ENCODE peak calls at places on chromosomes 11 and 22, in six cellular contexts. One of them, this sample, is unnamed.

GRCh38 chr22:36339171-36340065 is 48.3 kb downstream of the MYH9 start:
- DNase-seq in neural progenitor cell: no peak
- DNase-seq in stomach: no peak
- DNase-seq in naive thymus-derived CD4-positive, alpha-beta T cell: no peak
- DNase-seq in HAP-1: no peak
- DNase-seq in colonic mucosa: no peak
- DNase-seq in this sample: no peak

GRCh38 chr11:66491315-66491935 is 11.2 kb downstream of the DPP3 start:
- DNase-seq in neural progenitor cell: peak; percentile 59
- DNase-seq in stomach: no peak
- DNase-seq in naive thymus-derived CD4-positive, alpha-beta T cell: no peak
- DNase-seq in HAP-1: peak; percentile 41
- DNase-seq in colonic mucosa: no peak
- DNase-seq in this sample: no peak

GRCh38 chr11:89405629-89406028 is 85.5 kb downstream of the NOX4 start:
- DNase-seq in neural progenitor cell: peak; percentile 40
- DNase-seq in stomach: no peak
- DNase-seq in naive thymus-derived CD4-positive, alpha-beta T cell: no peak
- DNase-seq in HAP-1: no peak
- DNase-seq in colonic mucosa: no peak
- DNase-seq in this sample: no peak

GRCh38 chr22:35330258-35330861 is 30.7 kb downstream of the TOM1 start:
- DNase-seq in neural progenitor cell: no peak
- DNase-seq in stomach: peak; percentile 63
- DNase-seq in naive thymus-derived CD4-positive, alpha-beta T cell: peak; percentile 57
- DNase-seq in HAP-1: no peak
- DNase-seq in colonic mucosa: peak; percentile 70
- DNase-seq in this sample: peak; percentile 64

GRCh38 chr11:69567951-69568808 is 72.8 kb upstream of the CCND1 start:
- DNase-seq in neural progenitor cell: no peak
- DNase-seq in stomach: no peak
- DNase-seq in naive thymus-derived CD4-positive, alpha-beta T cell: no peak
- DNase-seq in HAP-1: no peak
- DNase-seq in colonic mucosa: no peak
- DNase-seq in this sample: no peak

GRCh38 chr11:69391192-69392103 is 90.0 kb upstream of the LINC01488 start:
- DNase-seq in neural progenitor cell: no peak
- DNase-seq in stomach: no peak
- DNase-seq in naive thymus-derived CD4-positive, alpha-beta T cell: no peak
- DNase-seq in HAP-1: no peak
- DNase-seq in colonic mucosa: no peak
- DNase-seq in this sample: no peak

GRCh38 chr22:40635008-40635939 is 1.2 kb downstream of the MRTFA start:
- DNase-seq in neural progenitor cell: no peak
- DNase-seq in stomach: no peak
- DNase-seq in naive thymus-derived CD4-positive, alpha-beta T cell: no peak
- DNase-seq in HAP-1: no peak
- DNase-seq in colonic mucosa: no peak
- DNase-seq in this sample: peak; percentile 5

GRCh38 chr11:121367434-121367833 is 74.9 kb downstream of the SC5D start:
- DNase-seq in neural progenitor cell: no peak
- DNase-seq in stomach: no peak
- DNase-seq in naive thymus-derived CD4-positive, alpha-beta T cell: peak; percentile 63
- DNase-seq in HAP-1: no peak
- DNase-seq in colonic mucosa: no peak
- DNase-seq in this sample: peak; percentile 15

GRCh38 chr22:36613958-36614357 is 85.0 kb upstream of the EIF3D start:
- DNase-seq in neural progenitor cell: peak; percentile 32
- DNase-seq in stomach: no peak
- DNase-seq in naive thymus-derived CD4-positive, alpha-beta T cell: no peak
- DNase-seq in HAP-1: no peak
- DNase-seq in colonic mucosa: no peak
- DNase-seq in this sample: peak; percentile 34

GRCh38 chr22:22169923-22170322 is 74.7 kb upstream of the VPREB1 start:
- DNase-seq in neural progenitor cell: no peak
- DNase-seq in stomach: no peak
- DNase-seq in naive thymus-derived CD4-positive, alpha-beta T cell: no peak
- DNase-seq in HAP-1: no peak
- DNase-seq in colonic mucosa: no peak
- DNase-seq in this sample: no peak
- H3K4me3 ChIP-seq in neural progenitor cell: no peak overlapping the region
- H3K4me3 ChIP-seq in stomach: no peak overlapping the region
- H3K4me3 ChIP-seq in naive thymus-derived CD4-positive, alpha-beta T cell: no peak overlapping the region
- H3K4me3 ChIP-seq in HAP-1: no peak overlapping the region
- H3K4me3 ChIP-seq in colonic mucosa: no peak overlapping the region
- H3K4me3 ChIP-seq in this sample: no peak overlapping the region

GRCh38 chr11:117997436-117998200 is 11.4 kb downstream of the IL10RA start:
- DNase-seq in neural progenitor cell: no peak
- DNase-seq in stomach: no peak
- DNase-seq in naive thymus-derived CD4-positive, alpha-beta T cell: no peak
- DNase-seq in HAP-1: no peak
- DNase-seq in colonic mucosa: no peak
- DNase-seq in this sample: no peak

GRCh38 chr11:118000067-118000849 is 14.1 kb downstream of the IL10RA start:
- DNase-seq in neural progenitor cell: no peak
- DNase-seq in stomach: no peak
- DNase-seq in naive thymus-derived CD4-positive, alpha-beta T cell: no peak
- DNase-seq in HAP-1: no peak
- DNase-seq in colonic mucosa: no peak
- DNase-seq in this sample: no peak

GRCh38 chr11:117999354-117999993 is 13.3 kb downstream of the IL10RA start:
- DNase-seq in neural progenitor cell: no peak
- DNase-seq in stomach: no peak
- DNase-seq in naive thymus-derived CD4-positive, alpha-beta T cell: no peak
- DNase-seq in HAP-1: no peak
- DNase-seq in colonic mucosa: no peak
- DNase-seq in this sample: no peak

GRCh38 chr11:117998201-117998579 is 12.0 kb downstream of the IL10RA start:
- DNase-seq in neural progenitor cell: no peak
- DNase-seq in stomach: no peak
- DNase-seq in naive thymus-derived CD4-positive, alpha-beta T cell: no peak
- DNase-seq in HAP-1: no peak
- DNase-seq in colonic mucosa: no peak
- DNase-seq in this sample: no peak

GRCh38 chr11:117998664-117999353 is 12.6 kb downstream of the IL10RA start:
- DNase-seq in neural progenitor cell: no peak
- DNase-seq in stomach: no peak
- DNase-seq in naive thymus-derived CD4-positive, alpha-beta T cell: no peak
- DNase-seq in HAP-1: no peak
- DNase-seq in colonic mucosa: no peak
- DNase-seq in this sample: no peak
- H3K4me1 ChIP-seq in neural progenitor cell: peaks cover 22% of the 10 kb centered on the region
- H3K4me1 ChIP-seq in stomach: peaks cover 3% of the 10 kb centered on the region
- H3K4me1 ChIP-seq in naive thymus-derived CD4-positive, alpha-beta T cell: peaks cover 38% of the 10 kb centered on the region
- H3K4me1 ChIP-seq in HAP-1: no peaks in the 10 kb centered on the region
- H3K4me1 ChIP-seq in colonic mucosa: peaks cover 7% of the 10 kb centered on the region
- H3K4me1 ChIP-seq in this sample: no peaks in the 10 kb centered on the region

GRCh38 chr11:1703146-1703545 is 6.2 kb downstream of the KRTAP5-6 start:
- DNase-seq in neural progenitor cell: no peak
- DNase-seq in stomach: no peak
- DNase-seq in naive thymus-derived CD4-positive, alpha-beta T cell: no peak
- DNase-seq in HAP-1: no peak
- DNase-seq in colonic mucosa: peak; percentile 3
- DNase-seq in this sample: no peak

GRCh38 chr11:1707751-1708150 is 10.8 kb downstream of the KRTAP5-6 start:
- DNase-seq in neural progenitor cell: no peak
- DNase-seq in stomach: no peak
- DNase-seq in naive thymus-derived CD4-positive, alpha-beta T cell: no peak
- DNase-seq in HAP-1: no peak
- DNase-seq in colonic mucosa: no peak
- DNase-seq in this sample: no peak

GRCh38 chr11:1706634-1707400 is 9.8 kb downstream of the KRTAP5-6 start:
- DNase-seq in neural progenitor cell: peak; percentile 19
- DNase-seq in stomach: no peak
- DNase-seq in naive thymus-derived CD4-positive, alpha-beta T cell: no peak
- DNase-seq in HAP-1: no peak
- DNase-seq in colonic mucosa: peak; percentile 18
- DNase-seq in this sample: peak; percentile 28

GRCh38 chr11:1705121-1706052 is 8.4 kb downstream of the KRTAP5-6 start:
- DNase-seq in neural progenitor cell: no peak
- DNase-seq in stomach: no peak
- DNase-seq in naive thymus-derived CD4-positive, alpha-beta T cell: no peak
- DNase-seq in HAP-1: no peak
- DNase-seq in colonic mucosa: peak; percentile 16
- DNase-seq in this sample: no peak

DNA sequence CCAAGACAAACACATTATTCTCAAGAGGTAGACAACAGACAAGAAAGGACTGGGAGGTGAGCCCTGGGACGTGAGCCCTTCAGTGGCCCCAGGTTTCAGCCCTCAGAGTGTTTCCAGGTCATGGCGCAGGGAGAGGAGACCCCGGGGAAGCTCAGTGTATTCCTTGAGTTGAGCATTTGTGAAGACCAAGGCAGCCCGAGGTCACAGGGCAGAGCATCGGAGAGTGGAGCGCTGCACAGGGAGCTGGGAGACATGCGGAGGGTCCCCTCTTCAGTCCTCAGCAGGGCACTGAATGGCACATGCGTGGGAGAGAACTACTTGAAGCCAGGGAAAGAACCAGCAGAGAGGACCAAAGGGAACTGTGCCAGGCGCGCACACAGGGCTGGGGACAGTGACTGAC is 11.7 kb downstream of the KRTAP5-6 start:
- DNase-seq in neural progenitor cell: no peak
- DNase-seq in stomach: no peak
- DNase-seq in naive thymus-derived CD4-positive, alpha-beta T cell: no peak
- DNase-seq in HAP-1: no peak
- DNase-seq in colonic mucosa: peak; percentile 7
- DNase-seq in this sample: no peak
- H3K4me3 ChIP-seq in neural progenitor cell: no peak overlapping the region
- H3K4me3 ChIP-seq in stomach: no peak overlapping the region
- H3K4me3 ChIP-seq in naive thymus-derived CD4-positive, alpha-beta T cell: no peak overlapping the region
- H3K4me3 ChIP-seq in HAP-1: no peak overlapping the region
- H3K4me3 ChIP-seq in colonic mucosa: no peak overlapping the region
- H3K4me3 ChIP-seq in this sample: no peak overlapping the region

DNA sequence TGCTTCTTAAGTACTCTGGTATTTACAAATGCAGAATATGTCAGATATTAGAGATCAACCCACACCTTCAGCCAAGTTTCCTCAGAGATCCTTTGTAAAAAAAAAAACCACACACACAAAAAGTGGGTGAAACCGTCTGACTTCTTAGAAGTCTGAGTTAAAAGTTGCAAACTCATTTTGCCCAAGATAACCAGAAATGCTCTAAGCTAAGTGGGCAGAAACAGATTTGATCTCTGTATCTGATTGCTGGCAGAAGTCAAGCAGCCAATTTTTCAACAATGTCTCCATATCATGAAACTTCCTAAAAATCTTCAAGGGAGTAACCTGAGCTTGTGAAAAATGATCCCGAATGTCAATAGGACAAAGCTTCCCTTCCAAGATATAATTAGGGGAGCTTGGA is 28.7 kb upstream of the ATXN10 start:
- DNase-seq in neural progenitor cell: no peak
- DNase-seq in stomach: no peak
- DNase-seq in naive thymus-derived CD4-positive, alpha-beta T cell: no peak
- DNase-seq in HAP-1: no peak
- DNase-seq in colonic mucosa: no peak
- DNase-seq in this sample: no peak
- H3K4me1 ChIP-seq in neural progenitor cell: no peaks in the 10 kb centered on the region
- H3K4me1 ChIP-seq in stomach: peaks cover 12% of the 10 kb centered on the region
- H3K4me1 ChIP-seq in naive thymus-derived CD4-positive, alpha-beta T cell: no peaks in the 10 kb centered on the region
- H3K4me1 ChIP-seq in HAP-1: peaks cover 18% of the 10 kb centered on the region
- H3K4me1 ChIP-seq in colonic mucosa: peaks cover 8% of the 10 kb centered on the region
- H3K4me1 ChIP-seq in this sample: peaks cover 9% of the 10 kb centered on the region

DNA sequence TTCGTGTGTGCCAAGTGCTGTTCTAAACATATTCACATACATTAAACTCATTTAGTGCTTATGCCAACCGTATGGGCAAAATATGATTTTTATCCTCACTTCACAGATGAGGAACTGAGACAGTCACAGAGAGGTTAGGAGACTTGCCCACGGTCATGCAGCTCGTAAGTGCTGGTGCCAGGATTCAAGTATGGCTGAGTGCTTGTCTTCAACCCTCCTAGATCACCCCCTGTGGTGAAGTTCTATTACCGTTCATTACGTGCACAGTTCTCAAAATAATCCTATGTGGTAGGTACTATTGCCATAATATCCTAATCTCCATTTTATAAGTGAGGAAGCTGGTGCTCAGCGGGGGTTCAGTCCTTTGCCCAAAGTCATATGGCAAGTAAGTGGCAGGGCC is 1.5 kb downstream of the MIEF1 start:
- DNase-seq in neural progenitor cell: no peak
- DNase-seq in stomach: no peak
- DNase-seq in naive thymus-derived CD4-positive, alpha-beta T cell: no peak
- DNase-seq in HAP-1: no peak
- DNase-seq in colonic mucosa: no peak
- DNase-seq in this sample: no peak
- H3K4me3 ChIP-seq in neural progenitor cell: peak overlapping the region; percentile 83
- H3K4me3 ChIP-seq in stomach: peak overlapping the region; percentile 95
- H3K4me3 ChIP-seq in naive thymus-derived CD4-positive, alpha-beta T cell: peak overlapping the region; percentile 59
- H3K4me3 ChIP-seq in HAP-1: peak overlapping the region; percentile 86
- H3K4me3 ChIP-seq in colonic mucosa: peak overlapping the region; percentile 92
- H3K4me3 ChIP-seq in this sample: no peak overlapping the region

DNA sequence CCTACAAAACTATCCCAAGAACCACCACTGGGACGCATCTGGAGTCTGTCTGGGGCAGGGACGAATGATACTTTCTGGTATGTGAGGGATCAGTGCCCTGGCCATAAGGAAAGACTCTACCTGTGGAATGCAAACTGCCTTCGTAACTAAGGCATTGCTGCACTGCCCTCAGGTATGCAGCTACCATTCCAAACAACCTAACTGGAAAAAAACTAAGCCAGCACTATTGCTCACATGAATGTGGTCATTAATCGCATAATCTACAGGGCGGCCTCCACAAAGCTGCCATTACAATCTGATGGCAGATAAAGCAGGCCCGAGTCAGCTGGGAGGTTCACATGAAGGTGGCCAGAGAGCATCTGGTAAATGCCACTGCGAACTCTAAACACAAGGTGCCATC is 3.9 kb downstream of the PACSIN2 start:
- DNase-seq in neural progenitor cell: no peak
- DNase-seq in stomach: peak; percentile 57
- DNase-seq in naive thymus-derived CD4-positive, alpha-beta T cell: no peak
- DNase-seq in HAP-1: no peak
- DNase-seq in colonic mucosa: no peak
- DNase-seq in this sample: peak; percentile 84
- H3K4me1 ChIP-seq in neural progenitor cell: peaks cover 8% of the 10 kb centered on the region
- H3K4me1 ChIP-seq in stomach: peaks cover 81% of the 10 kb centered on the region
- H3K4me1 ChIP-seq in naive thymus-derived CD4-positive, alpha-beta T cell: peaks cover 17% of the 10 kb centered on the region
- H3K4me1 ChIP-seq in HAP-1: peaks cover 17% of the 10 kb centered on the region
- H3K4me1 ChIP-seq in colonic mucosa: peaks cover 15% of the 10 kb centered on the region
- H3K4me1 ChIP-seq in this sample: peaks cover 82% of the 10 kb centered on the region

GRCh38 chr11:96215826-96216225 is 127.2 kb downstream of the MAML2 start:
- DNase-seq in neural progenitor cell: no peak
- DNase-seq in stomach: no peak
- DNase-seq in naive thymus-derived CD4-positive, alpha-beta T cell: peak; percentile 52
- DNase-seq in HAP-1: no peak
- DNase-seq in colonic mucosa: no peak
- DNase-seq in this sample: no peak

GRCh38 chr11:96214745-96215093 is 128.3 kb downstream of the MAML2 start:
- DNase-seq in neural progenitor cell: no peak
- DNase-seq in stomach: no peak
- DNase-seq in naive thymus-derived CD4-positive, alpha-beta T cell: no peak
- DNase-seq in HAP-1: no peak
- DNase-seq in colonic mucosa: no peak
- DNase-seq in this sample: no peak

GRCh38 chr11:96217206-96217605 is 125.8 kb downstream of the MAML2 start:
- DNase-seq in neural progenitor cell: no peak
- DNase-seq in stomach: no peak
- DNase-seq in naive thymus-derived CD4-positive, alpha-beta T cell: no peak
- DNase-seq in HAP-1: no peak
- DNase-seq in colonic mucosa: no peak
- DNase-seq in this sample: no peak

GRCh38 chr11:96213500-96213899 is 129.5 kb downstream of the MAML2 start:
- DNase-seq in neural progenitor cell: no peak
- DNase-seq in stomach: no peak
- DNase-seq in naive thymus-derived CD4-positive, alpha-beta T cell: no peak
- DNase-seq in HAP-1: no peak
- DNase-seq in colonic mucosa: no peak
- DNase-seq in this sample: no peak

GRCh38 chr11:96215094-96215782 is 127.8 kb downstream of the MAML2 start:
- DNase-seq in neural progenitor cell: no peak
- DNase-seq in stomach: no peak
- DNase-seq in naive thymus-derived CD4-positive, alpha-beta T cell: peak; percentile 65
- DNase-seq in HAP-1: no peak
- DNase-seq in colonic mucosa: peak; percentile 34
- DNase-seq in this sample: no peak
- H3K4me3 ChIP-seq in neural progenitor cell: no peak overlapping the region
- H3K4me3 ChIP-seq in stomach: no peak overlapping the region
- H3K4me3 ChIP-seq in naive thymus-derived CD4-positive, alpha-beta T cell: peak overlapping the region; percentile 47
- H3K4me3 ChIP-seq in HAP-1: no peak overlapping the region
- H3K4me3 ChIP-seq in colonic mucosa: no peak overlapping the region
- H3K4me3 ChIP-seq in this sample: no peak overlapping the region

This sample was measured in body of pancreas.